ENCODE peak calls at places on chromosomes 13 and 19, in six cellular contexts. Z is GDM1, P is GM23248, Q is progenitor cell of endocrine pancreas, O is T1000, V is H4. B is an unnamed sample.

GRCh38 chr19:14073232-14073924 is 792 bp downstream of the MISP3 start:
- DNase-seq in Z (peak; percentile 74), O (peak; percentile 57), Q (peak; percentile 64), P (peak; percentile 92), V (peak; percentile 73), B (no peak)

GRCh38 chr13:109400192-109400591 is 386.2 kb downstream of the IRS2 start:
- DNase-seq in P (no peak), Z (no peak), Q (no peak), V (no peak), O (no peak), B (no peak)

GRCh38 chr13:113647351-113648217 is 10.4 kb downstream of the ATP4B start:
- DNase-seq in O (peak; percentile 56), Z (no peak), V (peak; percentile 85), Q (no peak), P (peak; percentile 43), B (peak; percentile 74)

GRCh38 chr13:103289661-103290060 is 223.4 kb upstream of the SLC10A2 start:
- DNase-seq in Z (no peak), P (no peak), V (no peak), Q (no peak), O (no peak), B (no peak)

GRCh38 chr13:23289917-23290357 is 109.2 kb downstream of the SGCG start:
- DNase-seq in Q (no peak), P (peak; percentile 77), Z (no peak), O (peak; percentile 12), V (no peak), B (peak; percentile 73)

GRCh38 chr13:98293570-98294142 is 116.6 kb upstream of the RNF113B start:
- DNase-seq in Q (no peak), O (no peak), V (no peak), Z (no peak), P (peak; percentile 55), B (no peak)

GRCh38 chr13:86464193-86464592 is 665.0 kb upstream of the SLITRK6 start:
- DNase-seq in V (no peak), O (no peak), P (peak; percentile 2), Z (no peak), Q (no peak), B (no peak)

GRCh38 chr19:33152178-33152577 is 20.3 kb downstream of the WDR88 start:
- DNase-seq in Z (no peak), V (no peak), Q (no peak), P (no peak), O (no peak), B (no peak)

GRCh38 chr19:17654993-17655392 is 33.2 kb downstream of the UNC13A start:
- DNase-seq in Q (no peak), V (no peak), P (no peak), Z (no peak), O (no peak), B (no peak)

GRCh38 chr19:38848299-38849146 is 1.3 kb downstream of the HNRNPL start:
- DNase-seq in V (no peak), Z (no peak), Q (no peak), P (peak; percentile 35), O (no peak), B (no peak)

GRCh38 chr13:27053235-27053884 is 118.3 kb downstream of the USP12 start:
- DNase-seq in P (peak; percentile 14), O (no peak), Z (no peak), V (no peak), Q (no peak), B (no peak)

GRCh38 chr13:111929036-111929616 is 137.8 kb upstream of the SOX1 start:
- DNase-seq in Z (no peak), V (no peak), P (no peak), O (no peak), Q (no peak), B (no peak)

GRCh38 chr19:34847393-34847792 is 74.4 kb upstream of the ZNF599 start:
- DNase-seq in Q (no peak), Z (no peak), V (no peak), O (no peak), P (no peak), B (no peak)

GRCh38 chr19:18322759-18323460 is at the start of gene LSM4:
- DNase-seq in O (peak; percentile 97), P (peak; percentile 99), Z (peak; percentile 98), Q (peak; percentile 99), V (peak; percentile 98), B (peak; percentile 98)

GRCh38 chr19:6249296-6249695 is 30.5 kb downstream of the MLLT1 start:
- DNase-seq in Z (no peak), O (no peak), P (no peak), Q (no peak), V (no peak), B (no peak)

GRCh38 chr19:12749938-12750521 is 1.6 kb upstream of the BEST2 start:
- DNase-seq in P (peak; percentile 33), V (peak; percentile 51), Z (no peak), O (peak; percentile 17), Q (no peak), B (no peak)

GRCh38 chr13:98599502-98600328 is 22.8 kb upstream of the STK24 start:
- DNase-seq in Q (no peak), P (peak; percentile 29), O (no peak), Z (no peak), V (no peak), B (no peak)

GRCh38 chr13:77521595-77522367 is 13.7 kb upstream of the SCEL start:
- DNase-seq in V (peak; percentile 8), O (no peak), Z (no peak), Q (no peak), P (peak; percentile 54), B (peak; percentile 85)

GRCh38 chr19:16778796-16779411 is 50.3 kb upstream of the SIN3B start:
- DNase-seq in Q (no peak), V (peak; percentile 74), P (peak; percentile 57), O (peak; percentile 11), Z (peak; percentile 48), B (no peak)

GRCh38 chr19:19545707-19546106 is 7.6 kb downstream of the CILP2 start:
- DNase-seq in V (no peak), Z (no peak), Q (no peak), O (no peak), P (no peak), B (no peak)

GRCh38 chr13:111296417-111296816 is 24.0 kb upstream of the TEX29 start:
- DNase-seq in V (no peak), O (no peak), Z (no peak), P (no peak), Q (no peak), B (no peak)